ENCODE peak calls at places on chromosomes 7 and 10, in six cellular contexts. N, R, P, M, U and G are unnamed samples.

GRCh38 chr10:52019078-52019644 is 294.9 kb upstream of the DKK1 start:
- DNase-seq in N (no peak), R (no peak), P (no peak), M (no peak), U (no peak), G (no peak)

GRCh38 chr10:44809652-44810051 is 101.5 kb upstream of the TMEM72 start:
- DNase-seq in N (no peak), R (peak), P (no peak), M (no peak), U (no peak), G (no peak)

GRCh38 chr10:20933705-20934104 is 36.6 kb upstream of the NEBL start:
- DNase-seq in N (no peak), R (no peak), P (no peak), M (no peak), U (no peak), G (no peak)

GRCh38 chr7:49433794-49434193 is 339.6 kb upstream of the VWC2 start:
- DNase-seq in N (no peak), R (no peak), P (no peak), M (no peak), U (no peak), G (no peak)

GRCh38 chr10:110918633-110919348 is at the start of gene BBIP1:
- DNase-seq in N (peak), R (peak), P (peak), M (peak), U (peak), G (no peak)

GRCh38 chr7:149720372-149721083 is 52.9 kb downstream of the ZNF467 start:
- DNase-seq in N (peak), R (no peak), P (no peak), M (peak), U (no peak), G (no peak)

GRCh38 chr7:156993021-156993924 is 17.2 kb downstream of the MNX1 start:
- DNase-seq in N (no peak), R (no peak), P (no peak), M (peak), U (no peak), G (no peak)

GRCh38 chr10:3867454-3868273 is 82.7 kb upstream of the KLF6 start:
- DNase-seq in N (no peak), R (no peak), P (no peak), M (no peak), U (no peak), G (no peak)

GRCh38 chr10:129900825-129901224 is 63.2 kb downstream of the EBF3 start:
- DNase-seq in N (no peak), R (no peak), P (no peak), M (no peak), U (no peak), G (no peak)

GRCh38 chr10:100637785-100638184 is 102.0 kb downstream of the HIF1AN start:
- DNase-seq in N (peak), R (peak), P (peak), M (peak), U (no peak), G (peak)

GRCh38 chr7:101870361-101871062 is 53.1 kb downstream of the CUX1 start:
- DNase-seq in N (peak), R (no peak), P (peak), M (peak), U (no peak), G (peak)

GRCh38 chr10:29714096-29714874 is 79.5 kb upstream of the SVIL start:
- DNase-seq in N (no peak), R (no peak), P (peak), M (no peak), U (no peak), G (no peak)

GRCh38 chr7:38453187-38453586 is 178.0 kb downstream of the AMPH start:
- DNase-seq in N (no peak), R (no peak), P (no peak), M (no peak), U (no peak), G (no peak)

GRCh38 chr10:119205926-119206602 is 1.3 kb upstream of the GRK5 start:
- DNase-seq in N (peak), R (no peak), P (no peak), M (peak), U (no peak), G (peak)

GRCh38 chr7:149317986-149318672 is 56.1 kb downstream of the ZNF783 start:
- DNase-seq in N (no peak), R (peak), P (no peak), M (no peak), U (no peak), G (peak)

GRCh38 chr10:3761916-3762708 is 22.9 kb downstream of the KLF6 start:
- DNase-seq in N (peak), R (peak), P (peak), M (no peak), U (no peak), G (no peak)

GRCh38 chr7:30859940-30860623 is 51.6 kb upstream of the AQP1 start:
- DNase-seq in N (no peak), R (no peak), P (no peak), M (no peak), U (no peak), G (no peak)

GRCh38 chr10:42934842-42935241 is 142.0 kb upstream of the RET start:
- DNase-seq in N (no peak), R (no peak), P (no peak), M (no peak), U (no peak), G (no peak)

GRCh38 chr10:42932116-42932515 is 144.8 kb upstream of the RET start:
- DNase-seq in N (no peak), R (no peak), P (no peak), M (no peak), U (no peak), G (no peak)

GRCh38 chr10:42934351-42934811 is 142.5 kb upstream of the RET start:
- DNase-seq in N (no peak), R (no peak), P (no peak), M (no peak), U (no peak), G (no peak)

GRCh38 chr10:42933454-42934340 is 143.2 kb upstream of the RET start:
- DNase-seq in N (no peak), R (no peak), P (no peak), M (peak), U (no peak), G (no peak)

GRCh38 chr10:42932735-42933453 is 144.0 kb upstream of the RET start:
- DNase-seq in N (no peak), R (peak), P (no peak), M (no peak), U (no peak), G (peak)
- TF ChIP-seq YY1 in N (no peak), R (no peak), P (no peak), M (no peak), U (no peak), G (no peak)

GRCh38 chr10:18157909-18158308 is 17.7 kb downstream of the CACNB2 start:
- DNase-seq in N (no peak), R (no peak), P (no peak), M (no peak), U (no peak), G (no peak)
- TF ChIP-seq CTCF in N (no peak), R (no peak), P (no peak), M (no peak), U (no peak), G (no peak)

GRCh38 chr10:17220652-17221100 is 7.4 kb upstream of the VIM start:
- DNase-seq in N (no peak), R (no peak), P (no peak), M (no peak), U (no peak), G (no peak)
- TF ChIP-seq YY1 in N (no peak), R (no peak), P (no peak), M (no peak), U (no peak), G (no peak)

GRCh38 chr10:70565556-70566514 is 36.7 kb downstream of the PRF1 start:
- DNase-seq in N (no peak), R (no peak), P (no peak), M (no peak), U (no peak), G (no peak)

GRCh38 chr10:70563230-70563629 is 39.3 kb downstream of the PRF1 start:
- DNase-seq in N (no peak), R (no peak), P (no peak), M (peak), U (no peak), G (no peak)

GRCh38 chr10:70564113-70564725 is 38.3 kb downstream of the PRF1 start:
- DNase-seq in N (no peak), R (no peak), P (no peak), M (no peak), U (no peak), G (no peak)

GRCh38 chr10:70566515-70567290 is 35.8 kb downstream of the PRF1 start:
- DNase-seq in N (no peak), R (no peak), P (no peak), M (no peak), U (no peak), G (no peak)

DNA sequence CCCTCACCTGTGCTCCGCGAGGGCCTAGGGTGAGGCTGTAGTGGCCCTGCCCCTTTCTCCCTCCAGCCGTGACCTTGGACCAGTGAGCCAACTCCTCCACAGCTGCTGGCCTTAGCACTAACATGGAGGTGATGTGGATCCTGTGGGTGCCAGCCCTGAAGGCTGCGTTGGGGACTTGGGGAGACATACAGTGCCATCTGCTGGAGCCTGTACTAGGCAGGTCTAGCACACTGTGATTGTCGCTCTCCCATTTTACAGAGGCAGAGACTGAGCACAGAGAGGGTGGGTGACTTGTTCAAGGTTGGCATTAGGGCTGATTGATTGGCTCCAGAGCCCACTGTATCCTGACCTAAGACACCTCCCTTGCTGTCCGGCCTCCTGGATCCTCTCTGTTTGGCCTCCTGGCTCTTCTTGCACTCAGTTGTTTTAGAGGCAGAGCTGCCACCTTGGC is 37.6 kb downstream of the PRF1 start:
- DNase-seq in N (no peak), R (no peak), P (no peak), M (no peak), U (no peak), G (no peak)
- TF ChIP-seq CTCF in N (peak), R (no peak), P (peak), M (no peak), U (no peak), G (peak)

GRCh38 chr7:117830422-117830954 is 42.8 kb downstream of the CTTNBP2 start:
- DNase-seq in N (no peak), R (no peak), P (no peak), M (no peak), U (no peak), G (no peak)
- TF ChIP-seq YY1 in N (no peak), R (no peak), P (no peak), M (no peak), U (no peak), G (no peak)